ENCODE peak calls at places on chromosomes 16 and 17, in four cellular contexts. J is HepG2, I is GM12878, L is K562. S is an unnamed sample.

GRCh38 chr17:81572499-81573030 is 20.4 kb upstream of the FAAP100 start:
- DNase-seq in J (no peak), L (no peak), I (no peak), S (no peak)

GRCh38 chr16:22937169-22937568 is 123.2 kb downstream of the HS3ST2 start:
- DNase-seq in I (no peak), L (no peak), J (no peak), S (no peak)

GRCh38 chr17:31051517-31051916 is 43.3 kb upstream of the NF1 start:
- DNase-seq in I (no peak), L (no peak), J (no peak), S (no peak)

GRCh38 chr17:8793649-8794048 is 5.5 kb downstream of the MFSD6L start:
- DNase-seq in I (no peak), J (no peak), L (no peak), S (no peak)

GRCh38 chr16:88921603-88921995 is 55.1 kb upstream of the PABPN1L start:
- DNase-seq in L (no peak), J (no peak), I (no peak), S (no peak)

GRCh38 chr16:57204675-57205074 is 18.5 kb downstream of the RSPRY1 start:
- DNase-seq in J (no peak), L (peak), I (no peak), S (peak)

GRCh38 chr17:3981455-3981854 is 17.2 kb upstream of the ATP2A3 start:
- DNase-seq in J (no peak), L (no peak), I (no peak), S (no peak)

GRCh38 chr16:524274-525011 is 3.1 kb upstream of the CAPN15 start:
- DNase-seq in I (no peak), L (no peak), J (no peak), S (no peak)

GRCh38 chr16:75105306-75106061 is 11.1 kb downstream of the LDHD start:
- DNase-seq in I (no peak), L (no peak), J (no peak), S (no peak)

GRCh38 chr16:84427553-84427952 is 59.2 kb downstream of the ATP2C2 start:
- DNase-seq in J (no peak), L (no peak), I (no peak), S (no peak)

GRCh38 chr17:75153854-75154194 is 488 bp downstream of the JPT1 start:
- DNase-seq in I (no peak), L (no peak), J (no peak), S (no peak)

GRCh38 chr17:81711814-81712467 is at the start of gene SLC25A10:
- DNase-seq in J (peak), L (peak), I (no peak), S (peak)

GRCh38 chr17:82330322-82331239 is 3.0 kb downstream of the SECTM1 start:
- DNase-seq in I (no peak), J (peak), L (peak), S (no peak)

GRCh38 chr16:83046664-83047063 is 419.9 kb downstream of the CDH13 start:
- DNase-seq in J (no peak), L (no peak), I (no peak), S (no peak)

GRCh38 chr16:11963706-11964105 is 1.3 kb upstream of the TNFRSF17 start:
- DNase-seq in L (no peak), J (no peak), I (no peak), S (no peak)

GRCh38 chr17:35749560-35750412 is 3.3 kb downstream of the GAS2L2 start:
- DNase-seq in I (no peak), J (no peak), L (peak), S (peak)

GRCh38 chr16:11256657-11257130 is 690 bp upstream of the SOCS1 start:
- DNase-seq in I (no peak), J (no peak), L (peak), S (peak)

GRCh38 chr16:50538411-50539052 is 9.7 kb upstream of the NKD1 start:
- DNase-seq in J (no peak), I (no peak), L (no peak), S (no peak)

GRCh38 chr17:1252203-1252608 is 18.0 kb upstream of the BHLHA9 start:
- DNase-seq in I (no peak), L (no peak), J (no peak), S (no peak)
- TF ChIP-seq MAX in I (no peak), L (no peak), J (no peak), S (no peak)

GRCh38 chr17:77285594-77286390 is 145.0 kb downstream of the SEC14L1 start:
- DNase-seq in L (no peak), I (no peak), J (peak), S (no peak)
- TF ChIP-seq CBFB in L (no peak), I (no peak), J (no peak), S (no peak)

GRCh38 chr16:2178321-2179106 is 17.9 kb downstream of the CASKIN1 start:
- DNase-seq in L (peak), J (no peak), I (no peak), S (peak)
- TF ChIP-seq MAX in L (peak), J (no peak), I (no peak), S (peak)

GRCh38 chr16:87533061-87533460 is 40.2 kb upstream of the ZCCHC14 start:
- DNase-seq in J (no peak), L (no peak), I (no peak), S (no peak)

GRCh38 chr16:87535855-87536794 is 43.3 kb upstream of the ZCCHC14 start:
- DNase-seq in I (no peak), L (no peak), J (peak), S (no peak)

GRCh38 chr16:87535457-87535854 is 42.6 kb upstream of the ZCCHC14 start:
- DNase-seq in L (no peak), J (no peak), I (no peak), S (no peak)

GRCh38 chr16:87534751-87535150 is 41.9 kb upstream of the ZCCHC14 start:
- DNase-seq in I (no peak), J (no peak), L (no peak), S (no peak)

GRCh38 chr16:87534030-87534653 is 41.3 kb upstream of the ZCCHC14 start:
- DNase-seq in L (no peak), J (no peak), I (no peak), S (no peak)
- TF ChIP-seq CBFB in L (no peak), J (no peak), I (no peak), S (no peak)

GRCh38 chr16:49503242-49504022 is 129.8 kb downstream of the C16orf78 start:
- DNase-seq in J (no peak), I (no peak), L (no peak), S (no peak)

GRCh38 chr16:49504023-49504364 is 130.4 kb downstream of the C16orf78 start:
- DNase-seq in J (peak), L (no peak), I (no peak), S (no peak)

GRCh38 chr16:49502136-49502881 is 128.7 kb downstream of the C16orf78 start:
- DNase-seq in I (no peak), L (no peak), J (no peak), S (no peak)

GRCh38 chr16:49505556-49505955 is 132.0 kb downstream of the C16orf78 start:
- DNase-seq in L (no peak), I (no peak), J (no peak), S (no peak)

GRCh38 chr16:49504626-49505025 is 131.0 kb downstream of the C16orf78 start:
- DNase-seq in I (no peak), J (no peak), L (no peak), S (no peak)
- TF ChIP-seq MAX in I (no peak), J (no peak), L (no peak), S (no peak)